ENCODE peak calls at places on chromosomes 16 and 17, in five cellular contexts. R is stimulated activated CD4-positive, alpha-beta T cell treated with anti-CD3 and anti-CD28 coated beads, TNF-alpha, amount 100 ng/mL, for 24 hours; N is OCI-LY7; L is fibroblast of mammary gland; K is AG09319. C is an unnamed sample.

GRCh38 chr16:89785523-89786155 is 30.8 kb downstream of the FANCA start:
- DNase-seq in L (no peak), N (no peak), R (no peak), K (no peak), C (no peak)

GRCh38 chr17:21816592-21817567 is 124.6 kb downstream of the KCNJ18 start:
- DNase-seq in L (no peak), N (no peak), K (no peak), R (no peak), C (no peak)

GRCh38 chr16:65769776-65770438 is 596.6 kb upstream of the CDH5 start:
- DNase-seq in N (no peak), R (no peak), L (no peak), K (no peak), C (peak; percentile 75)

GRCh38 chr16:79011282-79011681 is 589.3 kb downstream of the MAF start:
- DNase-seq in L (no peak), K (no peak), N (no peak), R (no peak), C (no peak)

GRCh38 chr17:83064732-83065659 is 14.4 kb upstream of the METRNL start:
- DNase-seq in L (no peak), N (no peak), K (no peak), R (no peak), C (no peak)

GRCh38 chr16:9072806-9073341 is 18.6 kb upstream of the HAPSTR1 start:
- DNase-seq in K (no peak), L (peak; percentile 94), R (no peak), N (peak; percentile 71), C (peak; percentile 94)

GRCh38 chr16:80317132-80318098 is 223.4 kb upstream of the DYNLRB2 start:
- DNase-seq in N (no peak), R (no peak), L (no peak), K (no peak), C (no peak)

GRCh38 chr17:15009087-15009486 is 256.0 kb downstream of the PMP22 start:
- DNase-seq in K (no peak), L (no peak), N (no peak), R (no peak), C (no peak)

GRCh38 chr17:6366144-6366755 is 68.7 kb downstream of the AIPL1 start:
- DNase-seq in R (no peak), N (no peak), L (peak; percentile 1), K (no peak), C (peak; percentile 12)

GRCh38 chr16:85227924-85228462 is 115.7 kb upstream of the CIBAR2 start:
- DNase-seq in N (no peak), L (peak; percentile 72), K (no peak), R (no peak), C (peak; percentile 73)

GRCh38 chr16:75622762-75623605 is at the start of gene ADAT1:
- DNase-seq in N (peak; percentile 98), K (peak; percentile 93), R (peak; percentile 95), L (peak; percentile 99), C (peak; percentile 99)

GRCh38 chr17:48626470-48627241 is 498 bp upstream of the HOXB9 start:
- DNase-seq in K (no peak), R (peak; percentile 21), L (peak; percentile 54), N (no peak), C (no peak)

GRCh38 chr17:6241381-6241780 is 171.2 kb downstream of the WSCD1 start:
- DNase-seq in N (no peak), K (no peak), L (no peak), R (no peak), C (no peak)

GRCh38 chr17:14228903-14229302 is 7.8 kb downstream of the CDRT15 start:
- DNase-seq in K (peak; percentile 39), L (no peak), N (no peak), R (no peak), C (peak; percentile 31)

GRCh38 chr16:59905628-59906027 is 1171.5 kb upstream of the GOT2 start:
- DNase-seq in N (no peak), R (no peak), K (peak; percentile 18), L (peak; percentile 73), C (peak; percentile 12)

C was measured in iris pigment epithelial cell.